ENCODE peak calls at places on chromosomes 1 and 21, in four cellular contexts. C, S, Q and D are unnamed samples.

GRCh38 chr1:211938473-211939080 is 96.8 kb downstream of the INTS7 start:
- DNase-seq in C (no peak), S (no peak), Q (no peak), D (no peak)

GRCh38 chr1:233721003-233721595 is 107.2 kb downstream of the KCNK1 start:
- DNase-seq in Q (no peak), C (no peak), S (no peak), D (no peak)

GRCh38 chr1:216183007-216183406 is 240.2 kb downstream of the USH2A start:
- DNase-seq in S (peak; percentile 11), C (peak; percentile 23), Q (no peak), D (peak; percentile 0)

GRCh38 chr1:81113688-81114087 is 687.0 kb upstream of the ADGRL2 start:
- DNase-seq in Q (no peak), C (no peak), S (peak; percentile 28), D (no peak)

GRCh38 chr1:153490272-153491051 is 30.0 kb upstream of the S100A7 start:
- DNase-seq in C (peak; percentile 83), S (peak; percentile 86), Q (no peak), D (no peak)

GRCh38 chr1:10380594-10381275 is 18.1 kb upstream of the PGD start:
- DNase-seq in S (peak; percentile 62), C (peak; percentile 94), Q (no peak), D (no peak)

GRCh38 chr21:28239345-28239744 is 753.3 kb downstream of the LTN1 start:
- DNase-seq in Q (no peak), C (no peak), S (no peak), D (no peak)

GRCh38 chr1:227948493-227949260 is 945 bp upstream of the WNT9A start:
- DNase-seq in C (no peak), Q (no peak), S (no peak), D (peak; percentile 36)

GRCh38 chr1:50950396-50950795 is 9.7 kb downstream of the FAF1 start:
- DNase-seq in Q (no peak), S (no peak), C (no peak), D (no peak)

GRCh38 chr1:19010503-19010902 is 54.0 kb upstream of the IFFO2 start:
- DNase-seq in Q (no peak), S (no peak), C (no peak), D (no peak)

GRCh38 chr1:221316491-221317056 is 425.3 kb downstream of the DUSP10 start:
- DNase-seq in C (no peak), S (peak; percentile 47), Q (no peak), D (no peak)

GRCh38 chr1:64292399-64292798 is 89.0 kb downstream of the UBE2U start:
- DNase-seq in Q (no peak), S (no peak), C (no peak), D (no peak)

GRCh38 chr1:82894635-82895034 is 1093.9 kb downstream of the ADGRL2 start:
- DNase-seq in Q (no peak), S (no peak), C (no peak), D (no peak)

GRCh38 chr1:10250663-10251062 is 40.3 kb downstream of the KIF1B start:
- DNase-seq in S (no peak), C (no peak), Q (no peak), D (no peak)

GRCh38 chr1:230261918-230262650 is 164.0 kb downstream of the PGBD5 start:
- DNase-seq in S (no peak), C (no peak), Q (no peak), D (no peak)

GRCh38 chr21:40404319-40404906 is 442.5 kb downstream of the DSCAM start:
- DNase-seq in Q (no peak), S (no peak), C (no peak), D (no peak)

GRCh38 chr1:60583696-60584095 is 498.7 kb upstream of the NFIA start:
- DNase-seq in C (no peak), S (no peak), Q (no peak), D (no peak)

DNA sequence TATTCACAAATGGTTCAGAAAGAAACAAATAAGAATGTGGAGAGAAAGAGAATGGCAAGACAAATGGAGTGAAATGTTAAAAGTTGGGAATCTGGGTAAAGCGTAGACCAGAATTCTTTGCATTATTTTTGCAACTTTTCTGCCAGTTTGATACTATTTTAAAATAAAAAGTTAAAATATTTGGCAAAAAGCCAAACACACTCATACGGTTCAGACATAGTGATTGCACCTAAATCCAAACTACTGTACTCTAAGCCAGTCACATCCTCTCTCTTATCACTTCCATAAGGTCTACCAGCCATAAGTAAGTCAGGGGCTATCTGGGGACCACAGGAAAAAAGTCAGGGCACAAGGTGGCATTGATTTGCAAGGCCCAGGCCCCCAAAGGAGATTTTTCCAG is 14.4 kb downstream of the STUM start:
- DNase-seq in Q (no peak), C (no peak), S (no peak), D (no peak)
- H3K4me3 ChIP-seq in Q (no peak overlapping the region), C (no peak overlapping the region), S (no peak overlapping the region), D (no peak overlapping the region)

GRCh38 chr1:53734650-53735211 is 4.2 kb downstream of the GLIS1 start:
- DNase-seq in C (peak; percentile 90), Q (no peak), S (peak; percentile 89), D (no peak)

GRCh38 chr1:53735261-53735660 is 3.7 kb downstream of the GLIS1 start:
- DNase-seq in Q (no peak), C (no peak), S (no peak), D (no peak)

GRCh38 chr1:53735681-53736080 is 3.3 kb downstream of the GLIS1 start:
- DNase-seq in C (no peak), Q (no peak), S (no peak), D (peak; percentile 8)

GRCh38 chr1:53737648-53738204 is 1.2 kb downstream of the GLIS1 start:
- DNase-seq in Q (no peak), S (no peak), C (no peak), D (peak; percentile 80)

DNA sequence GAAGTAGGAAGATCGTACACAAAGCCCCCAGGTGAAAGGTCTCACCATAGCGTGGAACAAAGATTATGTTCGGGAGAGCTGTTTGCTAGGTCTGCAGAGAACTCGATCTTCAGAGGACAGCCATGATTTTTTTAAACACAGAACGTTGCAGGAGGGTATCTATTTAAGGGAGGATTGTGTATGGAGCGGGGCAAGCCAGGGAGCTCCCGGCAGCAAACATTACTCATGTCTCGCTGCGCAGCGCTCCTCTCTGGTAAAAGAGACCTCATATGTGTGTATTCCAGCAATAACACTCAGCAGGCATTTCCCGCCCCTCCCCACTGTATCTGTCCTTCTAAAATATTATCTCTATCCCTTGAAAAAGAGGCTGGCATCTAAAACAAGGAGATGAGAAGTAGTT is 2.7 kb downstream of the GLIS1 start:
- DNase-seq in S (no peak), C (peak; percentile 91), Q (no peak), D (peak; percentile 3)
- H3K27me3 ChIP-seq in S (no peaks in the 10 kb centered on the region), C (no peaks in the 10 kb centered on the region), Q (peaks cover 9% of the 10 kb centered on the region), D (peaks cover 69% of the 10 kb centered on the region)

GRCh38 chr1:40268211-40268610 is 10.2 kb downstream of the ZMPSTE24 start:
- DNase-seq in C (no peak), S (no peak), Q (no peak), D (no peak)
- H3K36me3 ChIP-seq in C (peaks cover 51% of the 10 kb centered on the region), S (peaks cover 8% of the 10 kb centered on the region), Q (peaks cover 25% of the 10 kb centered on the region), D (peaks cover 11% of the 10 kb centered on the region)

GRCh38 chr1:235881930-235882700 is 15.4 kb upstream of the LYST start:
- DNase-seq in C (no peak), Q (no peak), S (no peak), D (no peak)
- H3K4me3 ChIP-seq in C (no peak overlapping the region), Q (no peak overlapping the region), S (no peak overlapping the region), D (no peak overlapping the region)

GRCh38 chr1:38169121-38169520 is 122.5 kb upstream of the POU3F1 start:
- DNase-seq in Q (no peak), C (no peak), S (no peak), D (no peak)
- H3K27me3 ChIP-seq in Q (no peaks in the 10 kb centered on the region), C (no peaks in the 10 kb centered on the region), S (no peaks in the 10 kb centered on the region), D (no peaks in the 10 kb centered on the region)

GRCh38 chr1:197093226-197093887 is 26.3 kb upstream of the F13B start:
- DNase-seq in C (no peak), Q (no peak), S (no peak), D (no peak)
- H3K36me3 ChIP-seq in C (no peaks in the 10 kb centered on the region), Q (no peaks in the 10 kb centered on the region), S (no peaks in the 10 kb centered on the region), D (peaks cover 11% of the 10 kb centered on the region)

GRCh38 chr21:16535100-16535418 is 805.3 kb downstream of the USP25 start:
- DNase-seq in S (no peak), Q (no peak), C (no peak), D (no peak)
- H3K4me3 ChIP-seq in S (peak overlapping the region; percentile 0), Q (no peak overlapping the region), C (peak overlapping the region; percentile 42), D (no peak overlapping the region)

GRCh38 chr1:247452447-247453039 is 5.4 kb downstream of the OR2B11 start:
- DNase-seq in S (no peak), C (no peak), Q (no peak), D (no peak)

GRCh38 chr1:247448107-247448778 is 9.7 kb downstream of the OR2B11 start:
- DNase-seq in C (peak; percentile 63), S (peak; percentile 1), Q (peak; percentile 27), D (peak; percentile 85)

GRCh38 chr1:247453256-247453655 is 4.6 kb downstream of the OR2B11 start:
- DNase-seq in C (no peak), Q (no peak), S (no peak), D (no peak)

GRCh38 chr1:247453997-247454396 is 3.9 kb downstream of the OR2B11 start:
- DNase-seq in C (no peak), S (no peak), Q (no peak), D (no peak)

DNA sequence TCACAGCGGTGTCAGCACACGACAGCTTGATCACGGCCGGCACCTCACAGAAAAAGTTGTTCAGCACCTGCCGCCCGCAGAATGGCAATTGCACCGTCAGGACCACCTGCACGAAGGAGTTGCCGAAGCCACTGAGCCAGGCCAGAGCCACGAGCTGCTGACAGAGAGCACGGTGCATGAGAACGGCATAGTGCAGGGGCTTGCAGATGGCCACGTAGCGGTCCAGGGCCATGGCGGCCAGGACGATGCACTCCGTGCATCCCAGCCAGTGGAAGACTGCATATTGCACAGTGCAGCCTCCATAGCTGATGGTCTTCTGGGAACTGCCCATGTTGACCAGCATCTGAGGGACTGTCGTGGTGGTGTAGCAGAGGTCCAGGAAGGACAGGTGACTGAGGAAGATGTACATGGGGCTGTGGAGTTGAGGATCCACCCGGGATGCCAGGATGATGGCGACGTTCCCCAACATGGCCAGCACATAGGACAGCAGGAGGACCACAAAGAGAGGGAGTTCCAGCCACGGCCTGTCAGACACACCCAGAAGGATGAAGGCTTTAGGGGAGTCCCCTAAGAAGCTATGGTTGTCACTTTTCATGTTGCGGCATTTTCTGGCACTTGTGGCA is 6.4 kb downstream of the OR2B11 start:
- DNase-seq in S (no peak), C (no peak), Q (no peak), D (no peak)
- H3K27me3 ChIP-seq in S (no peaks in the 10 kb centered on the region), C (no peaks in the 10 kb centered on the region), Q (no peaks in the 10 kb centered on the region), D (no peaks in the 10 kb centered on the region)